ENCODE peak calls at places on chromosomes 12 and 14, in ten cellular contexts. One of them, this sample, is unnamed.

GRCh38 chr12:55715833-55716581 is at the start of gene BLOC1S1:
- DNase-seq in CD4-positive, alpha-beta T cell: peak; percentile 89
- DNase-seq in GM13976: peak; percentile 96
- DNase-seq in KG1: peak; percentile 35
- DNase-seq in GM04503: peak; percentile 49
- DNase-seq in neuronal stem cell: peak; percentile 94
- DNase-seq in T47D: peak; percentile 95
- DNase-seq in hypothalamus: peak; percentile 90
- DNase-seq in Daoy: peak; percentile 96
- DNase-seq in COR-L47: peak; percentile 93
- DNase-seq in this sample: peak; percentile 95

GRCh38 chr12:108305520-108305919 is 33.6 kb downstream of the CMKLR1 start:
- DNase-seq in KG1: no peak
- DNase-seq in hypothalamus: peak; percentile 79
- DNase-seq in CD4-positive, alpha-beta T cell: no peak
- DNase-seq in T47D: no peak
- DNase-seq in neuronal stem cell: no peak
- DNase-seq in GM13976: no peak
- DNase-seq in COR-L47: no peak
- DNase-seq in Daoy: peak; percentile 96
- DNase-seq in GM04503: peak; percentile 87
- DNase-seq in this sample: peak; percentile 93

GRCh38 chr12:11838403-11838802 is 188.9 kb downstream of the ETV6 start:
- DNase-seq in hypothalamus: no peak
- DNase-seq in T47D: no peak
- DNase-seq in Daoy: no peak
- DNase-seq in GM13976: no peak
- DNase-seq in KG1: no peak
- DNase-seq in neuronal stem cell: no peak
- DNase-seq in GM04503: no peak
- DNase-seq in COR-L47: no peak
- DNase-seq in CD4-positive, alpha-beta T cell: no peak
- DNase-seq in this sample: no peak

GRCh38 chr12:4825139-4825858 is 84.4 kb upstream of the KCNA1 start:
- DNase-seq in neuronal stem cell: no peak
- DNase-seq in GM04503: no peak
- DNase-seq in hypothalamus: no peak
- DNase-seq in T47D: no peak
- DNase-seq in Daoy: peak; percentile 32
- DNase-seq in GM13976: no peak
- DNase-seq in KG1: no peak
- DNase-seq in CD4-positive, alpha-beta T cell: no peak
- DNase-seq in COR-L47: no peak
- DNase-seq in this sample: no peak

GRCh38 chr12:5083955-5084849 is 40.5 kb downstream of the KCNA5 start:
- DNase-seq in GM13976: peak; percentile 71
- DNase-seq in T47D: peak; percentile 12
- DNase-seq in CD4-positive, alpha-beta T cell: no peak
- DNase-seq in hypothalamus: peak; percentile 35
- DNase-seq in neuronal stem cell: peak; percentile 73
- DNase-seq in GM04503: no peak
- DNase-seq in KG1: peak; percentile 10
- DNase-seq in COR-L47: no peak
- DNase-seq in Daoy: peak; percentile 70
- DNase-seq in this sample: no peak

GRCh38 chr14:35331605-35332516 is 39.7 kb downstream of the PSMA6 start:
- DNase-seq in neuronal stem cell: no peak
- DNase-seq in CD4-positive, alpha-beta T cell: no peak
- DNase-seq in Daoy: peak; percentile 46
- DNase-seq in GM13976: peak; percentile 62
- DNase-seq in hypothalamus: no peak
- DNase-seq in KG1: peak; percentile 16
- DNase-seq in GM04503: no peak
- DNase-seq in T47D: peak; percentile 61
- DNase-seq in COR-L47: no peak
- DNase-seq in this sample: no peak

GRCh38 chr12:25828188-25828587 is 130.3 kb upstream of the RASSF8 start:
- DNase-seq in Daoy: no peak
- DNase-seq in KG1: no peak
- DNase-seq in T47D: no peak
- DNase-seq in GM13976: no peak
- DNase-seq in CD4-positive, alpha-beta T cell: no peak
- DNase-seq in GM04503: no peak
- DNase-seq in hypothalamus: no peak
- DNase-seq in COR-L47: no peak
- DNase-seq in neuronal stem cell: no peak
- DNase-seq in this sample: no peak

GRCh38 chr12:92505373-92506340 is 197.1 kb upstream of the PLEKHG7 start:
- DNase-seq in T47D: no peak
- DNase-seq in CD4-positive, alpha-beta T cell: peak; percentile 41
- DNase-seq in KG1: no peak
- DNase-seq in COR-L47: no peak
- DNase-seq in neuronal stem cell: peak; percentile 43
- DNase-seq in Daoy: peak; percentile 8
- DNase-seq in GM04503: no peak
- DNase-seq in GM13976: no peak
- DNase-seq in hypothalamus: peak; percentile 33
- DNase-seq in this sample: peak; percentile 78

GRCh38 chr14:97159124-97159523 is 361.9 kb downstream of the VRK1 start:
- DNase-seq in T47D: no peak
- DNase-seq in Daoy: no peak
- DNase-seq in COR-L47: no peak
- DNase-seq in hypothalamus: no peak
- DNase-seq in KG1: no peak
- DNase-seq in GM13976: no peak
- DNase-seq in neuronal stem cell: no peak
- DNase-seq in CD4-positive, alpha-beta T cell: no peak
- DNase-seq in GM04503: no peak
- DNase-seq in this sample: no peak

GRCh38 chr12:79765157-79765556 is 74.4 kb upstream of the PAWR start:
- DNase-seq in GM13976: no peak
- DNase-seq in KG1: no peak
- DNase-seq in T47D: no peak
- DNase-seq in COR-L47: no peak
- DNase-seq in GM04503: no peak
- DNase-seq in CD4-positive, alpha-beta T cell: no peak
- DNase-seq in neuronal stem cell: no peak
- DNase-seq in hypothalamus: no peak
- DNase-seq in Daoy: no peak
- DNase-seq in this sample: no peak

GRCh38 chr14:71237556-71237955 is 330.3 kb downstream of the PCNX1 start:
- DNase-seq in KG1: no peak
- DNase-seq in Daoy: no peak
- DNase-seq in T47D: no peak
- DNase-seq in COR-L47: no peak
- DNase-seq in GM04503: no peak
- DNase-seq in CD4-positive, alpha-beta T cell: no peak
- DNase-seq in hypothalamus: no peak
- DNase-seq in GM13976: no peak
- DNase-seq in neuronal stem cell: no peak
- DNase-seq in this sample: no peak

GRCh38 chr14:68172664-68173063 is 353.1 kb downstream of the RAD51B start:
- DNase-seq in GM13976: no peak
- DNase-seq in KG1: no peak
- DNase-seq in neuronal stem cell: no peak
- DNase-seq in Daoy: no peak
- DNase-seq in hypothalamus: no peak
- DNase-seq in COR-L47: no peak
- DNase-seq in CD4-positive, alpha-beta T cell: no peak
- DNase-seq in GM04503: no peak
- DNase-seq in T47D: no peak
- DNase-seq in this sample: no peak

GRCh38 chr12:97309921-97310320 is 152.7 kb upstream of the RMST start:
- DNase-seq in neuronal stem cell: no peak
- DNase-seq in CD4-positive, alpha-beta T cell: no peak
- DNase-seq in GM13976: no peak
- DNase-seq in KG1: no peak
- DNase-seq in hypothalamus: no peak
- DNase-seq in Daoy: no peak
- DNase-seq in COR-L47: no peak
- DNase-seq in GM04503: no peak
- DNase-seq in T47D: no peak
- DNase-seq in this sample: no peak

GRCh38 chr12:76586764-76587395 is 27.3 kb upstream of the OSBPL8 start:
- DNase-seq in CD4-positive, alpha-beta T cell: peak; percentile 16
- DNase-seq in GM13976: peak; percentile 34
- DNase-seq in KG1: peak; percentile 73
- DNase-seq in T47D: no peak
- DNase-seq in Daoy: peak; percentile 10
- DNase-seq in hypothalamus: no peak
- DNase-seq in neuronal stem cell: peak; percentile 11
- DNase-seq in GM04503: no peak
- DNase-seq in COR-L47: peak; percentile 16
- DNase-seq in this sample: no peak

GRCh38 chr12:122265931-122266771 is at the start of gene VPS33A:
- DNase-seq in GM13976: peak; percentile 97
- DNase-seq in Daoy: peak; percentile 99
- DNase-seq in T47D: peak; percentile 94
- DNase-seq in hypothalamus: peak; percentile 93
- DNase-seq in COR-L47: peak; percentile 98
- DNase-seq in CD4-positive, alpha-beta T cell: peak; percentile 88
- DNase-seq in KG1: peak; percentile 94
- DNase-seq in neuronal stem cell: peak; percentile 98
- DNase-seq in GM04503: peak; percentile 86
- DNase-seq in this sample: peak; percentile 98

GRCh38 chr14:61559641-61560201 is 135.6 kb upstream of the HIF1A start:
- DNase-seq in GM13976: no peak
- DNase-seq in neuronal stem cell: no peak
- DNase-seq in GM04503: no peak
- DNase-seq in Daoy: no peak
- DNase-seq in KG1: no peak
- DNase-seq in T47D: peak; percentile 52
- DNase-seq in COR-L47: no peak
- DNase-seq in CD4-positive, alpha-beta T cell: no peak
- DNase-seq in hypothalamus: no peak
- DNase-seq in this sample: no peak

GRCh38 chr12:120928864-120929652 is 24.9 kb upstream of the SPPL3 start:
- DNase-seq in hypothalamus: no peak
- DNase-seq in CD4-positive, alpha-beta T cell: no peak
- DNase-seq in GM04503: no peak
- DNase-seq in T47D: no peak
- DNase-seq in GM13976: no peak
- DNase-seq in Daoy: no peak
- DNase-seq in neuronal stem cell: no peak
- DNase-seq in COR-L47: no peak
- DNase-seq in KG1: no peak
- DNase-seq in this sample: no peak

GRCh38 chr12:128178971-128179370 is 88.0 kb upstream of the TMEM132C start:
- DNase-seq in T47D: no peak
- DNase-seq in GM13976: no peak
- DNase-seq in KG1: no peak
- DNase-seq in COR-L47: no peak
- DNase-seq in CD4-positive, alpha-beta T cell: no peak
- DNase-seq in Daoy: peak; percentile 66
- DNase-seq in neuronal stem cell: no peak
- DNase-seq in GM04503: no peak
- DNase-seq in hypothalamus: no peak
- DNase-seq in this sample: no peak

GRCh38 chr12:127480775-127481314 is 786.1 kb upstream of the TMEM132C start:
- DNase-seq in neuronal stem cell: no peak
- DNase-seq in hypothalamus: no peak
- DNase-seq in COR-L47: no peak
- DNase-seq in GM13976: no peak
- DNase-seq in Daoy: no peak
- DNase-seq in GM04503: no peak
- DNase-seq in T47D: no peak
- DNase-seq in CD4-positive, alpha-beta T cell: no peak
- DNase-seq in KG1: no peak
- DNase-seq in this sample: no peak

GRCh38 chr12:130438711-130439110 is 101.0 kb downstream of the PIWIL1 start:
- DNase-seq in GM13976: no peak
- DNase-seq in KG1: no peak
- DNase-seq in hypothalamus: no peak
- DNase-seq in Daoy: no peak
- DNase-seq in neuronal stem cell: no peak
- DNase-seq in CD4-positive, alpha-beta T cell: no peak
- DNase-seq in GM04503: no peak
- DNase-seq in COR-L47: no peak
- DNase-seq in T47D: no peak
- DNase-seq in this sample: no peak

This sample was measured in Right ventricle myocardium inferior.